ENCODE peak calls at places on chromosomes 3 and 15, in five cellular contexts. E is gastrocnemius medialis, W is ovary, F is sigmoid colon, Q is breast epithelium. S is an unnamed sample.

GRCh38 chr3:172651936-172652595 is 58.8 kb downstream of the NCEH1 start:
- DNase-seq in W (no peak), F (no peak), Q (no peak), E (no peak), S (no peak)

GRCh38 chr3:22257252-22257651 is 506.2 kb upstream of the ZNF385D start:
- DNase-seq in Q (no peak), W (no peak), E (no peak), F (no peak), S (no peak)

GRCh38 chr3:72295276-72295973 is 510.5 kb upstream of the PROK2 start:
- DNase-seq in Q (no peak), F (no peak), E (no peak), W (no peak), S (no peak)

GRCh38 chr15:85831415-85832113 is 36.8 kb upstream of the KLHL25 start:
- DNase-seq in W (peak; percentile 69), F (peak; percentile 80), Q (peak; percentile 57), E (peak; percentile 46), S (peak; percentile 73)

GRCh38 chr3:125231895-125232294 is 19.3 kb upstream of the SLC12A8 start:
- DNase-seq in W (no peak), F (no peak), Q (no peak), E (no peak), S (no peak)

GRCh38 chr3:58074997-58075396 is 66.8 kb downstream of the FLNB start:
- DNase-seq in E (no peak), W (no peak), Q (no peak), F (no peak), S (no peak)

GRCh38 chr3:24999357-24999756 is 428.7 kb upstream of the RARB start:
- DNase-seq in F (no peak), E (no peak), Q (no peak), W (no peak), S (no peak)

GRCh38 chr3:113834983-113835382 is 3.6 kb upstream of the GRAMD1C start:
- DNase-seq in W (no peak), E (no peak), Q (no peak), F (no peak), S (no peak)

GRCh38 chr3:172244011-172244410 is 204.2 kb downstream of the GHSR start:
- DNase-seq in Q (no peak), E (no peak), W (no peak), F (no peak), S (no peak)

GRCh38 chr3:146903927-146904326 is 298.8 kb upstream of the PLSCR5 start:
- DNase-seq in F (peak; percentile 77), E (peak; percentile 70), Q (peak; percentile 20), W (no peak), S (no peak)

GRCh38 chr15:92079047-92079446 is 225.5 kb downstream of the SLCO3A1 start:
- DNase-seq in E (no peak), F (no peak), W (no peak), Q (no peak), S (no peak)

GRCh38 chr3:16670191-16670590 is 65.0 kb upstream of the DAZL start:
- DNase-seq in F (no peak), W (no peak), E (no peak), Q (no peak), S (no peak)

GRCh38 chr15:91769919-91770318 is 83.6 kb upstream of the SLCO3A1 start:
- DNase-seq in Q (no peak), E (no peak), W (no peak), F (no peak), S (no peak)

GRCh38 chr3:65126527-65127440 is 439.0 kb upstream of the ADAMTS9 start:
- DNase-seq in Q (no peak), W (no peak), E (no peak), F (no peak), S (no peak)

GRCh38 chr3:193831495-193832455 is 238.8 kb downstream of the OPA1 start:
- DNase-seq in Q (peak; percentile 93), W (no peak), E (peak; percentile 69), F (no peak), S (no peak)

GRCh38 chr15:43777293-43777819 is 590 bp upstream of the ELL3 start:
- DNase-seq in W (peak; percentile 80), E (peak; percentile 57), Q (peak; percentile 69), F (peak; percentile 91), S (peak; percentile 79)

GRCh38 chr15:89362203-89363101 is 27.8 kb upstream of the POLG start:
- DNase-seq in W (no peak), E (no peak), F (no peak), Q (no peak), S (no peak)

GRCh38 chr15:83871808-83872559 is 218.1 kb downstream of the ADAMTSL3 start:
- DNase-seq in F (no peak), W (no peak), Q (no peak), E (no peak), S (no peak)

GRCh38 chr15:44999105-44999504 is 23.9 kb upstream of the SORD start:
- DNase-seq in E (no peak), W (no peak), Q (no peak), F (no peak), S (no peak)

GRCh38 chr15:88701561-88702095 is 62.8 kb downstream of the ISG20 start:
- DNase-seq in Q (no peak), W (no peak), F (no peak), E (no peak), S (no peak)

GRCh38 chr15:80984856-80985255 is 4.8 kb downstream of the MESD start:
- DNase-seq in Q (no peak), W (no peak), E (no peak), F (no peak), S (no peak)

GRCh38 chr3:46999516-47000197 is 20.2 kb downstream of the NBEAL2 start:
- DNase-seq in Q (no peak), W (no peak), F (no peak), E (no peak), S (no peak)

GRCh38 chr3:10531031-10531430 is 25.6 kb upstream of the ATP2B2 start:
- DNase-seq in F (no peak), E (no peak), W (no peak), Q (no peak), S (no peak)

GRCh38 chr3:7172996-7173395 is 312.1 kb downstream of the GRM7 start:
- DNase-seq in W (no peak), F (no peak), E (no peak), Q (no peak), S (no peak)

GRCh38 chr3:18217512-18218174 is 207.5 kb downstream of the SATB1 start:
- DNase-seq in F (no peak), Q (no peak), E (no peak), W (no peak), S (no peak)

GRCh38 chr3:83500422-83500821 is 1458.4 kb upstream of the CADM2 start:
- DNase-seq in W (no peak), F (no peak), Q (no peak), E (no peak), S (no peak)

GRCh38 chr3:108500728-108501127 is 9.7 kb downstream of the MYH15 start:
- DNase-seq in Q (no peak), W (no peak), F (no peak), E (no peak), S (no peak)

DNA sequence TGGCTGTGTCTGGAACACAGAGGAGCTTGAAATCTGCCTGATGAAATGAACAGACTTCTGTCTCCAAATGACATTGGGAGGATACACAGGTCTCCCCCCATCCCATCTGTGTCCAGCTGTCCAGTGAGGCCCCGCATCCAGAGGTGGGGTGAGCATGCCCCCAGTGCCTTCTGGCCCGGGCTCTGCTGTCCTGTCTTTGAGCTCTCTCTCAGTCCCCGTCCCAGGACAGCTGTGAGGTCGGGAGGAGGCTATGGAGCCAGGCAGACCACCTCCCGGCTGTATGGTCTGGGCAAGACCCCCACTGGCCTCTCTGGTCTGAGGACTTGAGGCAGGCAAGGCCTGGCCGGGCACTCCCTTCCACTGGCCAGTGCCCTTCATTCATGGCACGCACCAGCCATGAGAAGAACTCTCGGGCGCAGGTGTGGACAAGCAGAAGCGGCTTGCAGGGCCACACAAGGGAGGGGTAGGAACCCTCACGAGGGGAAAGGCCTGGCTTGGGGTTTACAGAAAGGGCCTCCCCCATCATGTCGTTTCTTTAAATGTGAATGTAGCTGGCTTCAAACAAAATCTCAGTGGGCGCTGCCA is 38.9 kb downstream of the PCSK6 start:
- DNase-seq in E (no peak), W (no peak), F (peak; percentile 57), Q (no peak), S (no peak)
- H3K27ac ChIP-seq in E (peak overlapping the region; percentile 32), W (peak overlapping the region; percentile 80), F (no peak overlapping the region), Q (no peak overlapping the region), S (no peak overlapping the region)

GRCh38 chr3:197791120-197792018 is at the start of gene LRCH3:
- DNase-seq in W (peak; percentile 90), Q (peak; percentile 53), F (peak; percentile 85), E (peak; percentile 50), S (peak; percentile 69)
- TF ChIP-seq POLR2A in W (peak; percentile 62), Q (peak; percentile 72), F (peak; percentile 49), E (peak; percentile 42), S (peak; percentile 75)

GRCh38 chr3:123082370-123083065 is 15.7 kb downstream of the PDIA5 start:
- DNase-seq in E (no peak), W (no peak), F (no peak), Q (no peak), S (no peak)

GRCh38 chr3:123081718-123082369 is 15.0 kb downstream of the PDIA5 start:
- DNase-seq in Q (no peak), E (no peak), W (no peak), F (no peak), S (no peak)

GRCh38 chr3:123084192-123084591 is 17.4 kb downstream of the PDIA5 start:
- DNase-seq in W (no peak), E (no peak), Q (no peak), F (no peak), S (no peak)

GRCh38 chr3:123084738-123085237 is 18.0 kb downstream of the PDIA5 start:
- DNase-seq in W (no peak), Q (no peak), F (no peak), E (no peak), S (no peak)

DNA sequence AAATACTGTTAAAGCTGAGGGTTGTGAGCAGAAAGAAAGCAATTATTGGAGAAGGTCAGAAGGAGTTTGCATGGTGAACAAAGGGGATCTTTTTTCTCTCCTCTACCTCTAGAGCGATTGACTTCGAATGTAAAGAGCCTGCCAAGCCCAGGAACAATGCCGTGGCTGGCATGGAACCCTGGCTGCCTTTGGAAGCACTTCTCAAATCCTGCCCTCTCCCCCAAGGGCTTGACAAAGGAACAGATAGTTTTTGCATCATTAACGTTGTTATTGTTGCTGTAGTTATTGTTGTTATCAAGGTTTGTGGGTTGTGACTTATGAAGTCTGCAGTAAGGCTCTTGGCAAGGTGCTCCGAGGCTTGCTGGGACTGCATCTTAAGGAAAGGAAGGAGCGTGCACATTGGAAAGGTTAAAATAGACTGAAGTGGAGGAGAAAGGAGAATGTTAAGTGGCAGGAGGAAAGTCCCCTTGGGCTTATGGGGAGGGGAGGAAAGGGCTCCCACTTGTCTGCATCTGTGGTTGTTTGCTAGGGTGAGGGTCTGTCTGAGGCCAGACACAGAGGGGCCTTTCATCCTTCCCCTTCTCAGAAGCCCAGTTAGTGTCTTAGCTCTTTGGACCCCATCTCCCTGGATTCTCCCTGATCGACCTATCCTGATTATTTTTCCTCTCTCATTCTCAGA is 16.8 kb downstream of the PDIA5 start:
- DNase-seq in W (no peak), E (no peak), F (no peak), Q (no peak), S (no peak)
- H3K4me3 ChIP-seq in W (no peak overlapping the region), E (no peak overlapping the region), F (no peak overlapping the region), Q (no peak overlapping the region), S (no peak overlapping the region)

DNA sequence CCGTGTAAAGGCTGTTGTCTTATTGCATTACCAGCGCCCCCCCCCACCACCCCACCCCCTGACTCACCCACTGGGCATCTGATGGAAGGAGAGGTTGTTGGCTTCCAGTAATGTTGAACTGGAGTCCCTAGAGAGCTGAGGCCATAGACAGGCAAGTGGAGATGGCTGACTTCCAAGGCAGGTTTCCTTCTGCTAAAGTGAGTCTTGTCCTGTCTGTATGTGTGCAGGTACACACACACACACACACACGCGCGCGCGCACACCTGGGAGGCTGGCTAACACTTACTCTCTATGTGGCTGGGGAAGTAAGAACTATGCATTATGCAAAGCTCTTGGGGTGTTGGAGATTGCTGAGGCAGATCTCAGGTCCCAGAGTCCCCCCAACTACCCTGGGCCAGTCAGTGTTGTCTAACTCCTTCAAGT is 1.6 kb upstream of the KY start:
- DNase-seq in E (no peak), Q (no peak), F (no peak), W (no peak), S (no peak)
- H3K27ac ChIP-seq in E (no peak overlapping the region), Q (no peak overlapping the region), F (peak overlapping the region; percentile 84), W (no peak overlapping the region), S (peak overlapping the region; percentile 84)